ENCODE peak calls at places on chromosomes 1 and 21, in six cellular contexts. One of them, this sample, is unnamed.

GRCh38 chr1:82837261-82837660 is 1036.5 kb downstream of the ADGRL2 start:
- DNase-seq in cardiac fibroblast: peak
- DNase-seq in naive B cell: no peak
- DNase-seq in OCI-M1: no peak
- DNase-seq in mesendoderm: no peak
- DNase-seq in kidney tubule cell: no peak
- DNase-seq in this sample: no peak

GRCh38 chr1:91729621-91730348 is 156.2 kb downstream of the TGFBR3 start:
- DNase-seq in cardiac fibroblast: no peak
- DNase-seq in naive B cell: no peak
- DNase-seq in OCI-M1: no peak
- DNase-seq in mesendoderm: no peak
- DNase-seq in kidney tubule cell: no peak
- DNase-seq in this sample: no peak

GRCh38 chr21:25756190-25756932 is 21.6 kb downstream of the GABPA start:
- DNase-seq in cardiac fibroblast: no peak
- DNase-seq in naive B cell: no peak
- DNase-seq in OCI-M1: no peak
- DNase-seq in mesendoderm: no peak
- DNase-seq in kidney tubule cell: no peak
- DNase-seq in this sample: no peak

GRCh38 chr1:3070654-3071506 is 1.9 kb downstream of the PRDM16 start:
- DNase-seq in cardiac fibroblast: peak
- DNase-seq in naive B cell: no peak
- DNase-seq in OCI-M1: no peak
- DNase-seq in mesendoderm: no peak
- DNase-seq in kidney tubule cell: peak
- DNase-seq in this sample: no peak

GRCh38 chr1:32605711-32606424 is 44.5 kb downstream of the ZBTB8OS start:
- DNase-seq in cardiac fibroblast: no peak
- DNase-seq in naive B cell: no peak
- DNase-seq in OCI-M1: no peak
- DNase-seq in mesendoderm: no peak
- DNase-seq in kidney tubule cell: no peak
- DNase-seq in this sample: no peak

GRCh38 chr21:42465008-42465878 is 30.8 kb downstream of the RSPH1 start:
- DNase-seq in cardiac fibroblast: peak
- DNase-seq in naive B cell: peak
- DNase-seq in OCI-M1: peak
- DNase-seq in mesendoderm: peak
- DNase-seq in kidney tubule cell: peak
- DNase-seq in this sample: no peak

GRCh38 chr1:203353486-203353885 is 2.6 kb upstream of the FMOD start:
- DNase-seq in cardiac fibroblast: no peak
- DNase-seq in naive B cell: no peak
- DNase-seq in OCI-M1: no peak
- DNase-seq in mesendoderm: no peak
- DNase-seq in kidney tubule cell: no peak
- DNase-seq in this sample: no peak

GRCh38 chr1:145707183-145707867 is at the start of gene PDZK1:
- DNase-seq in cardiac fibroblast: no peak
- DNase-seq in naive B cell: no peak
- DNase-seq in OCI-M1: no peak
- DNase-seq in mesendoderm: peak
- DNase-seq in kidney tubule cell: peak
- DNase-seq in this sample: no peak

GRCh38 chr1:118507391-118507790 is 322.4 kb upstream of the SPAG17 start:
- DNase-seq in cardiac fibroblast: no peak
- DNase-seq in naive B cell: no peak
- DNase-seq in OCI-M1: no peak
- DNase-seq in mesendoderm: peak
- DNase-seq in kidney tubule cell: no peak
- DNase-seq in this sample: no peak

GRCh38 chr1:94236630-94237290 is 624 bp downstream of the ARHGAP29 start:
- DNase-seq in cardiac fibroblast: peak
- DNase-seq in naive B cell: no peak
- DNase-seq in OCI-M1: no peak
- DNase-seq in mesendoderm: peak
- DNase-seq in kidney tubule cell: peak
- DNase-seq in this sample: peak

GRCh38 chr1:16076003-16076870 is 2.8 kb upstream of the FAM131C start:
- DNase-seq in cardiac fibroblast: peak
- DNase-seq in naive B cell: no peak
- DNase-seq in OCI-M1: no peak
- DNase-seq in mesendoderm: peak
- DNase-seq in kidney tubule cell: peak
- DNase-seq in this sample: no peak

GRCh38 chr1:79745928-79746327 is 739.4 kb upstream of the ADGRL4 start:
- DNase-seq in cardiac fibroblast: peak
- DNase-seq in naive B cell: no peak
- DNase-seq in OCI-M1: no peak
- DNase-seq in mesendoderm: no peak
- DNase-seq in kidney tubule cell: no peak
- DNase-seq in this sample: peak

GRCh38 chr1:47563206-47563605 is 125.4 kb downstream of the FOXD2 start:
- DNase-seq in cardiac fibroblast: no peak
- DNase-seq in naive B cell: no peak
- DNase-seq in OCI-M1: no peak
- DNase-seq in mesendoderm: no peak
- DNase-seq in kidney tubule cell: no peak
- DNase-seq in this sample: no peak

GRCh38 chr21:42221581-42222345 is 2.8 kb downstream of the ABCG1 start:
- DNase-seq in cardiac fibroblast: peak
- DNase-seq in naive B cell: no peak
- DNase-seq in OCI-M1: no peak
- DNase-seq in mesendoderm: no peak
- DNase-seq in kidney tubule cell: no peak
- DNase-seq in this sample: no peak

GRCh38 chr1:89844236-89844807 is 23.5 kb downstream of the LRRC8D start:
- DNase-seq in cardiac fibroblast: peak
- DNase-seq in naive B cell: peak
- DNase-seq in OCI-M1: no peak
- DNase-seq in mesendoderm: no peak
- DNase-seq in kidney tubule cell: no peak
- DNase-seq in this sample: no peak

GRCh38 chr1:206687251-206687914 is 2.7 kb downstream of the MAPKAPK2 start:
- DNase-seq in cardiac fibroblast: no peak
- DNase-seq in naive B cell: no peak
- DNase-seq in OCI-M1: no peak
- DNase-seq in mesendoderm: no peak
- DNase-seq in kidney tubule cell: no peak
- DNase-seq in this sample: no peak

GRCh38 chr1:152185544-152186391 is 26.7 kb upstream of the RPTN start:
- DNase-seq in cardiac fibroblast: peak
- DNase-seq in naive B cell: peak
- DNase-seq in OCI-M1: peak
- DNase-seq in mesendoderm: peak
- DNase-seq in kidney tubule cell: peak
- DNase-seq in this sample: peak

GRCh38 chr1:201721131-201722049 is 107.6 kb upstream of the IPO9 start:
- DNase-seq in cardiac fibroblast: peak
- DNase-seq in naive B cell: no peak
- DNase-seq in OCI-M1: no peak
- DNase-seq in mesendoderm: peak
- DNase-seq in kidney tubule cell: peak
- DNase-seq in this sample: no peak

GRCh38 chr1:180387413-180387812 is 115.0 kb downstream of the ACBD6 start:
- DNase-seq in cardiac fibroblast: no peak
- DNase-seq in naive B cell: no peak
- DNase-seq in OCI-M1: no peak
- DNase-seq in mesendoderm: no peak
- DNase-seq in kidney tubule cell: no peak
- DNase-seq in this sample: no peak

GRCh38 chr21:31894441-31894840 is 21.6 kb downstream of the HUNK start:
- DNase-seq in cardiac fibroblast: no peak
- DNase-seq in naive B cell: no peak
- DNase-seq in OCI-M1: no peak
- DNase-seq in mesendoderm: peak
- DNase-seq in kidney tubule cell: no peak
- DNase-seq in this sample: no peak

GRCh38 chr1:41240806-41241747 is 1.0 kb downstream of the SCMH1 start:
- DNase-seq in cardiac fibroblast: peak
- DNase-seq in naive B cell: peak
- DNase-seq in OCI-M1: peak
- DNase-seq in mesendoderm: peak
- DNase-seq in kidney tubule cell: peak
- DNase-seq in this sample: peak

GRCh38 chr21:34521561-34521960 is 9.6 kb upstream of the KCNE1 start:
- DNase-seq in cardiac fibroblast: no peak
- DNase-seq in naive B cell: no peak
- DNase-seq in OCI-M1: no peak
- DNase-seq in mesendoderm: no peak
- DNase-seq in kidney tubule cell: no peak
- DNase-seq in this sample: no peak

GRCh38 chr1:232614811-232615210 is 15.1 kb downstream of the SIPA1L2 start:
- DNase-seq in cardiac fibroblast: no peak
- DNase-seq in naive B cell: no peak
- DNase-seq in OCI-M1: no peak
- DNase-seq in mesendoderm: no peak
- DNase-seq in kidney tubule cell: no peak
- DNase-seq in this sample: no peak

GRCh38 chr1:113692342-113692741 is 66.9 kb downstream of the PHTF1 start:
- DNase-seq in cardiac fibroblast: no peak
- DNase-seq in naive B cell: peak
- DNase-seq in OCI-M1: no peak
- DNase-seq in mesendoderm: no peak
- DNase-seq in kidney tubule cell: no peak
- DNase-seq in this sample: no peak

GRCh38 chr21:27581168-27581567 is 614.3 kb upstream of the ADAMTS5 start:
- DNase-seq in cardiac fibroblast: peak
- DNase-seq in naive B cell: no peak
- DNase-seq in OCI-M1: no peak
- DNase-seq in mesendoderm: no peak
- DNase-seq in kidney tubule cell: peak
- DNase-seq in this sample: no peak

GRCh38 chr1:181021155-181021554 is 1.5 kb downstream of the STX6 start:
- DNase-seq in cardiac fibroblast: no peak
- DNase-seq in naive B cell: no peak
- DNase-seq in OCI-M1: no peak
- DNase-seq in mesendoderm: no peak
- DNase-seq in kidney tubule cell: no peak
- DNase-seq in this sample: no peak

GRCh38 chr1:228014235-228014930 is 7.6 kb downstream of the WNT3A start:
- DNase-seq in cardiac fibroblast: peak
- DNase-seq in naive B cell: no peak
- DNase-seq in OCI-M1: peak
- DNase-seq in mesendoderm: no peak
- DNase-seq in kidney tubule cell: no peak
- DNase-seq in this sample: no peak

GRCh38 chr1:8962812-8963669 is 17.4 kb downstream of the CA6 start:
- DNase-seq in cardiac fibroblast: peak
- DNase-seq in naive B cell: no peak
- DNase-seq in OCI-M1: peak
- DNase-seq in mesendoderm: peak
- DNase-seq in kidney tubule cell: peak
- DNase-seq in this sample: peak

GRCh38 chr1:35544976-35545375 is 12.2 kb downstream of the KIAA0319L start:
- DNase-seq in cardiac fibroblast: peak
- DNase-seq in naive B cell: no peak
- DNase-seq in OCI-M1: peak
- DNase-seq in mesendoderm: peak
- DNase-seq in kidney tubule cell: peak
- DNase-seq in this sample: peak

GRCh38 chr1:184393924-184394323 is 7.1 kb downstream of the C1orf21 start:
- DNase-seq in cardiac fibroblast: no peak
- DNase-seq in naive B cell: no peak
- DNase-seq in OCI-M1: no peak
- DNase-seq in mesendoderm: no peak
- DNase-seq in kidney tubule cell: no peak
- DNase-seq in this sample: no peak

GRCh38 chr1:244761279-244761678 is 74.2 kb upstream of the COX20 start:
- DNase-seq in cardiac fibroblast: no peak
- DNase-seq in naive B cell: no peak
- DNase-seq in OCI-M1: no peak
- DNase-seq in mesendoderm: peak
- DNase-seq in kidney tubule cell: no peak
- DNase-seq in this sample: no peak

GRCh38 chr1:202852163-202852904 is 36.6 kb downstream of the RABIF start:
- DNase-seq in cardiac fibroblast: peak
- DNase-seq in naive B cell: no peak
- DNase-seq in OCI-M1: peak
- DNase-seq in mesendoderm: peak
- DNase-seq in kidney tubule cell: peak
- DNase-seq in this sample: no peak

GRCh38 chr1:20141001-20141400 is 1.9 kb downstream of the PLA2G2F start:
- DNase-seq in cardiac fibroblast: no peak
- DNase-seq in naive B cell: no peak
- DNase-seq in OCI-M1: no peak
- DNase-seq in mesendoderm: no peak
- DNase-seq in kidney tubule cell: no peak
- DNase-seq in this sample: no peak

GRCh38 chr1:203225054-203225453 is 4.4 kb downstream of the CHIT1 start:
- DNase-seq in cardiac fibroblast: no peak
- DNase-seq in naive B cell: no peak
- DNase-seq in OCI-M1: no peak
- DNase-seq in mesendoderm: no peak
- DNase-seq in kidney tubule cell: no peak
- DNase-seq in this sample: no peak

GRCh38 chr1:208929575-208929974 is 653.9 kb upstream of the CAMK1G start:
- DNase-seq in cardiac fibroblast: peak
- DNase-seq in naive B cell: no peak
- DNase-seq in OCI-M1: no peak
- DNase-seq in mesendoderm: no peak
- DNase-seq in kidney tubule cell: peak
- DNase-seq in this sample: no peak

This sample was measured in DMS153.